ENCODE peak calls at places on chromosomes 12 and 14, in four cellular contexts. I is heart right ventricle, S is GM12892, V is NCI-H1092 treated with DMSO at 0.1 percent for 48 hours. M is an unnamed sample.
A peak's percentile ranks its signal among the peaks of the same experiment; 100 is the strongest.

GRCh38 chr12:113088037-113088436 is 31.5 kb downstream of the DTX1 start:
- DNase-seq in I (no peak), S (no peak), V (no peak), M (no peak)

GRCh38 chr14:53956427-53957201 is at the start of gene BMP4:
- DNase-seq in I (peak; percentile 86), S (no peak), V (no peak), M (peak; percentile 91)

GRCh38 chr12:57048423-57048822 is 1.5 kb downstream of the MYO1A start:
- DNase-seq in I (no peak), S (no peak), V (no peak), M (no peak)

GRCh38 chr14:27427796-27428195 is 830.0 kb upstream of the NOVA1 start:
- DNase-seq in I (no peak), S (no peak), V (no peak), M (no peak)

GRCh38 chr12:58283553-58283952 is 342.2 kb downstream of the ATP23 start:
- DNase-seq in I (no peak), S (no peak), V (no peak), M (no peak)

GRCh38 chr12:4908694-4909396 is 860 bp upstream of the KCNA1 start:
- DNase-seq in I (no peak), S (no peak), V (peak; percentile 73), M (no peak)

GRCh38 chr12:101929365-101930041 is 52.1 kb downstream of the DRAM1 start:
- DNase-seq in I (no peak), S (no peak), V (no peak), M (no peak)

GRCh38 chr14:21257395-21258193 is 11.6 kb downstream of the HNRNPC start:
- DNase-seq in I (no peak), S (no peak), V (no peak), M (no peak)

GRCh38 chr14:103847954-103848719 is 762 bp upstream of the PPP1R13B start:
- DNase-seq in I (peak; percentile 24), S (no peak), V (peak; percentile 49), M (peak; percentile 53)

GRCh38 chr14:74582910-74583581 is 29.0 kb downstream of the LTBP2 start:
- DNase-seq in I (peak; percentile 54), S (no peak), V (no peak), M (peak; percentile 72)

GRCh38 chr12:46089414-46090162 is 99.2 kb upstream of the SCAF11 start:
- DNase-seq in I (no peak), S (no peak), V (no peak), M (no peak)

GRCh38 chr12:104692335-104693218 is 235.8 kb downstream of the CHST11 start:
- DNase-seq in I (no peak), S (no peak), V (no peak), M (no peak)

GRCh38 chr14:54728700-54729527 is 162.0 kb downstream of the SAMD4A start:
- DNase-seq in I (no peak), S (no peak), V (no peak), M (no peak)

GRCh38 chr12:19760611-19761010 is 321.3 kb downstream of the AEBP2 start:
- DNase-seq in I (no peak), S (no peak), V (no peak), M (no peak)

GRCh38 chr14:102295301-102295700 is 9.7 kb downstream of the MOK start:
- DNase-seq in I (no peak), S (no peak), V (no peak), M (no peak)

GRCh38 chr14:22520235-22520634 is 68.8 kb downstream of the DAD1 start:
- DNase-seq in I (no peak), S (no peak), V (no peak), M (no peak)

GRCh38 chr12:53014709-53015108 is 8.5 kb downstream of the EIF4B start:
- DNase-seq in I (no peak), S (no peak), V (no peak), M (no peak)

GRCh38 chr14:24080888-24081738 is 9.8 kb downstream of the CPNE6 start:
- DNase-seq in I (peak; percentile 31), S (peak; percentile 91), V (peak; percentile 55), M (peak; percentile 69)

GRCh38 chr14:95313707-95314106 is 6.0 kb downstream of the CLMN start:
- DNase-seq in I (peak; percentile 38), S (no peak), V (no peak), M (peak; percentile 85)

M was measured in Right ventricle myocardium superior.